ENCODE peak calls at places on chromosomes 12 and 14, in six cellular contexts. L is K562, U is A549, Z is HepG2, Q is SK-N-SH, Y is GM12878. H is an unnamed sample.

GRCh38 chr12:27937768-27938167 is 34.8 kb downstream of the PTHLH start:
- DNase-seq in L (no peak), U (no peak), Z (no peak), Q (no peak), Y (no peak), H (no peak)

GRCh38 chr12:94163850-94164249 is 15.5 kb downstream of the PLXNC1 start:
- DNase-seq in L (no peak), U (no peak), Z (no peak), Q (no peak), Y (no peak), H (no peak)

GRCh38 chr12:8664228-8664963 is 1.8 kb upstream of the MFAP5 start:
- DNase-seq in L (no peak), U (no peak), Z (no peak), Q (no peak), Y (no peak), H (no peak)

GRCh38 chr12:1540690-1541089 is 53.7 kb downstream of the FBXL14 start:
- DNase-seq in L (no peak), U (no peak), Z (peak; percentile 31), Q (no peak), Y (no peak), H (peak; percentile 62)

GRCh38 chr12:105083551-105084105 is 630 bp downstream of the ALDH1L2 start:
- DNase-seq in L (peak; percentile 63), U (peak; percentile 58), Z (no peak), Q (peak; percentile 49), Y (no peak), H (peak; percentile 77)

GRCh38 chr12:14946162-14946561 is 7.8 kb upstream of the ERP27 start:
- DNase-seq in L (no peak), U (no peak), Z (no peak), Q (no peak), Y (no peak), H (no peak)

GRCh38 chr12:53737951-53738833 is 10.9 kb upstream of the CALCOCO1 start:
- DNase-seq in L (no peak), U (no peak), Z (no peak), Q (peak; percentile 48), Y (no peak), H (no peak)

GRCh38 chr12:57092529-57092862 is 3.6 kb downstream of the NAB2 start:
- DNase-seq in L (no peak), U (no peak), Z (no peak), Q (peak; percentile 3), Y (no peak), H (no peak)

GRCh38 chr12:132284618-132285310 is 44.6 kb downstream of the GALNT9 start:
- DNase-seq in L (no peak), U (peak; percentile 62), Z (no peak), Q (no peak), Y (no peak), H (no peak)

GRCh38 chr14:37708481-37708880 is 113.1 kb downstream of the TTC6 start:
- DNase-seq in L (no peak), U (no peak), Z (no peak), Q (no peak), Y (no peak), H (peak; percentile 60)

GRCh38 chr12:12095016-12095415 is 24.3 kb downstream of the BCL2L14 start:
- DNase-seq in L (no peak), U (no peak), Z (peak; percentile 56), Q (peak; percentile 39), Y (no peak), H (peak; percentile 52)
- TF ChIP-seq SMC3 in L (no peak), U (no peak), Z (no peak), Q (no peak), Y (no peak), H (no peak)

GRCh38 chr14:43532825-43533416 is 974.2 kb downstream of the FSCB start:
- DNase-seq in L (no peak), U (no peak), Z (no peak), Q (no peak), Y (no peak), H (no peak)
- TF ChIP-seq SMC3 in L (no peak), U (no peak), Z (no peak), Q (no peak), Y (no peak), H (no peak)

DNA sequence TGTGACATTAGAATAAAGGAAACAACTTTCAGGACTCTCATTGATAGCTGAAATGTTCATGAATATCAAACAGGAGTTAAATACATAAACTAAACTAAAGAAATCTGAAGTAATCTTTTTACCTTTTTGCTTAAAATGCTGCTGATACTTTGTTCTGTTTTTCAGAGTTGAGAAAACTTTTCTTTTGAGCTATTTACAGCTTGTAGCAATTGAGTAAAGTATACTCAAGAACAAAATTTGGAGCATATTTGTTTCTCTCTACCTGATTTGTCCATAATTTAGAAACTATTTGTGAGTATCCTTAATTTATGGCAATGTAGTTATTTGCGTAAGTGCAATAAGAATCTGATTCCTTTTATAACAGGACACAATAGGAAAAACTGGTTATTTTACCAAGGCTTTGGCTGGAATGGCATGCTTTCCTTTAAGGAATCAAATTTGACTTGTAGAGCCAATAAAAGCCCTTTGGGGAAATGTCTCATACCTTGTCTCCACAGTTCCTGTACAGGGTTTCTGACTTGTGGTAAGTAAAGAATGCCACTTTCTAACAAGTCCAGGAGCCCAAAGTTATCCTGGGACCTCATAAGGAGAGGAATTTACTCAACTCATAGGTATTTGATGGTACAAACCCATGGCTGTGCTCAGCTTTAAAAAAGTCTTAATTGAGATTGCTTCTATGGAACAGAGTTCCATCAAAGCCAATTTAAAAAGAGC is 195.7 kb downstream of the TMEM117 start:
- DNase-seq in L (no peak), U (no peak), Z (no peak), Q (no peak), Y (no peak), H (peak; percentile 28)
- TF ChIP-seq SMC3 in L (no peak), U (no peak), Z (no peak), Q (no peak), Y (no peak), H (no peak)

GRCh38 chr14:55412686-55413085 is 1.1 kb upstream of the ATG14 start:
- DNase-seq in L (no peak), U (no peak), Z (no peak), Q (no peak), Y (no peak), H (no peak)
- TF ChIP-seq SMC3 in L (no peak), U (no peak), Z (no peak), Q (no peak), Y (no peak), H (no peak)

DNA sequence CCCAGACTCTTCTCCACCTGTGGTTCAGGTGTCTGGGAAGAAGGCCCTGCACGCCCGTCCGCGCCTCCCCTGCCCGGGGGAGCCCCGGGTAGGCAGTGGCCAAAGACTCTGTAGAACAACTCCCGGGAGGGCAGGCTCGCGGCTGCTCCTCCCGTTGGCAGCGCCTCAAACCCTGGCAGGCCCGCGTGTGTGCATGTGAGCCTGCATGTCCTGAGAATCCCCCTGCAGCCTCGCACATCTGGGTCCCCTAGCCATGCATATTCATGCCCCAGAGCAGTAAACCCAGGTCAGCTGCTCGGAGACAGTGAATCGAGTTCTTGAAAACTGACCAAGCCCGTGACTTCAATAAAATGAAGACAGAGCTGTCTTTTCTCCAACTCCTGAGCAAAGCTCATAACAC is 165.9 kb downstream of the MON2 start:
- DNase-seq in L (no peak), U (no peak), Z (peak; percentile 5), Q (peak; percentile 79), Y (no peak), H (no peak)
- TF ChIP-seq SMC3 in L (no peak), U (no peak), Z (no peak), Q (no peak), Y (no peak), H (no peak)

DNA sequence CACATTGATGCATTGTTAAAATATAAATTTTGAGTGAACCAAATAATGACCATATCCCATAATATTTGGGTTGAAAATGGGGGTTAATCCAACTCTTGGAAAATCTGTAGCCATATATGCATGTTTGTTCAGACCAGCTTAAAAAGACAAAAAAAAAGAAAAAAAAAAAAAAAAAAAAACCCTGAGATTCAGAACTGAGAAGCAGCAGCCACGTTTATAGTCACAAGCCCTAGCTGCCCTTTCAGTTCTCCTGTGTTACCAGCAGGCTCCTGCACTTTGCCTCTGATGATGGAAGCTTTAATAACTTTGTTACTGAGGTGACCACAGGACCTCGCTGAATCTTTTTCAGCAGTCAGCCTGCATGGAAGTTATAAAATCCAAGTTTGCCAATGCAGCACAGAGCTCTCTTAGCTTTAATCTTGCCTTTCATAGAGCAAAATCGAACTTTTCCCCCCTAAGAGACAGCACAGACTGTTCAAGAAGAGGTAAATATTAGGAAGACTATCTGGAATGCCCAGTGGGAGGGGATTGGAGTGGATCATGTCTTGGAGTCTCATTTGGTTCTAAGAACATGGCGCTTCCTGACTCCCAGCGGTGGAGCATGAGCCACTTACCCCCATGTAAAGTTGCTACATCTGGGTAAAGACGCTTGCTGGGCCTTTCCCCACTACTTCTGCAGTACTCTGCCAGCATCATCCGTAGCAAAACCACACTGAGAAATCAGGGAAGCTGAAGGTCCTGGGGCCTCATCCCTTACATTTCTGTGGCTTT is 20.6 kb downstream of the GNG2 start:
- DNase-seq in L (no peak), U (no peak), Z (no peak), Q (no peak), Y (no peak), H (no peak)
- TF ChIP-seq SMC3 in L (no peak), U (no peak), Z (no peak), Q (no peak), Y (no peak), H (no peak)

GRCh38 chr14:71119832-71120231 is 212.6 kb downstream of the PCNX1 start:
- DNase-seq in L (no peak), U (no peak), Z (no peak), Q (no peak), Y (no peak), H (peak; percentile 32)

GRCh38 chr14:71117839-71118743 is 210.8 kb downstream of the PCNX1 start:
- DNase-seq in L (no peak), U (peak; percentile 11), Z (peak; percentile 18), Q (no peak), Y (no peak), H (peak; percentile 78)

GRCh38 chr14:71116206-71117122 is 209.2 kb downstream of the PCNX1 start:
- DNase-seq in L (no peak), U (no peak), Z (peak; percentile 85), Q (no peak), Y (peak; percentile 25), H (no peak)

GRCh38 chr14:71121711-71122110 is 214.5 kb downstream of the PCNX1 start:
- DNase-seq in L (no peak), U (no peak), Z (no peak), Q (no peak), Y (no peak), H (no peak)

DNA sequence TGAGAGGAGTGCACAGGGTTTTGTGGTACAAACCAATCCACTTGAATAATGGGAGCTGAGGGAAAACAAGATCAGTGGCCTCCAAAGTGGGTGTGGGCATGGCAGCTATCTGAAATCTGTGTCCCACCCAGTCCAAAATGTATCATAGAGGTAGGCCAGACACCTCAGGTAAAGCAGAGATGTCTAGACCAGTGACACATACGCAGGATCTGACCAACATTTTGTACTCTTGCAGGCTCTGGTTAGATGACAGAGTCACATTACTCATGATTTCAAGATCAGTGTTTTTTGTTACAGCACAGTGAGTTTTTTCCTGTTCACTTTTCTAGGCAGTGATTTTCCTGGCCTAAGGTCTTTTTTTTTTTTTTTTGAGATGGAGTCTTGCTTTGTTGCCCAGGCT is 211.8 kb downstream of the PCNX1 start:
- DNase-seq in L (no peak), U (no peak), Z (no peak), Q (no peak), Y (no peak), H (peak; percentile 39)
- TF ChIP-seq SMC3 in L (no peak), U (no peak), Z (no peak), Q (no peak), Y (no peak), H (no peak)

H was measured in IMR-90.